ENCODE peak calls at places on chromosomes 7 and 10, in seven cellular contexts. One of them, this sample, is unnamed.

GRCh38 chr10:1853801-1854200 is 116.5 kb upstream of the ADARB2 start:
- DNase-seq in cardiac fibroblast: no peak
- DNase-seq in IMR-90: no peak
- DNase-seq in gastrocnemius medialis: no peak
- DNase-seq in MM.1S: no peak
- DNase-seq in prostate gland: no peak
- DNase-seq in kidney: no peak
- DNase-seq in this sample: no peak

GRCh38 chr7:82745820-82746219 is 302.2 kb upstream of the CACNA2D1 start:
- DNase-seq in cardiac fibroblast: no peak
- DNase-seq in IMR-90: peak; percentile 4
- DNase-seq in gastrocnemius medialis: no peak
- DNase-seq in MM.1S: no peak
- DNase-seq in prostate gland: no peak
- DNase-seq in kidney: no peak
- DNase-seq in this sample: no peak

GRCh38 chr10:69742928-69743602 is 58.6 kb upstream of the COL13A1 start:
- DNase-seq in cardiac fibroblast: peak; percentile 51
- DNase-seq in IMR-90: peak; percentile 19
- DNase-seq in gastrocnemius medialis: no peak
- DNase-seq in MM.1S: no peak
- DNase-seq in prostate gland: no peak
- DNase-seq in kidney: no peak
- DNase-seq in this sample: peak; percentile 34

GRCh38 chr7:71244023-71244422 is 112.1 kb downstream of the GALNT17 start:
- DNase-seq in cardiac fibroblast: no peak
- DNase-seq in IMR-90: no peak
- DNase-seq in gastrocnemius medialis: no peak
- DNase-seq in MM.1S: no peak
- DNase-seq in prostate gland: no peak
- DNase-seq in kidney: no peak
- DNase-seq in this sample: no peak

GRCh38 chr7:20270371-20270770 is 53.2 kb upstream of the MACC1 start:
- DNase-seq in cardiac fibroblast: no peak
- DNase-seq in IMR-90: no peak
- DNase-seq in gastrocnemius medialis: no peak
- DNase-seq in MM.1S: no peak
- DNase-seq in prostate gland: no peak
- DNase-seq in kidney: no peak
- DNase-seq in this sample: no peak

GRCh38 chr10:6669269-6669859 is 89.3 kb upstream of the PRKCQ start:
- DNase-seq in cardiac fibroblast: peak; percentile 69
- DNase-seq in IMR-90: peak; percentile 73
- DNase-seq in gastrocnemius medialis: no peak
- DNase-seq in MM.1S: peak; percentile 50
- DNase-seq in prostate gland: no peak
- DNase-seq in kidney: no peak
- DNase-seq in this sample: peak; percentile 73

GRCh38 chr7:159098424-159098786 is 46.3 kb downstream of the VIPR2 start:
- DNase-seq in cardiac fibroblast: no peak
- DNase-seq in IMR-90: no peak
- DNase-seq in gastrocnemius medialis: no peak
- DNase-seq in MM.1S: no peak
- DNase-seq in prostate gland: no peak
- DNase-seq in kidney: peak; percentile 52
- DNase-seq in this sample: no peak

GRCh38 chr10:87931836-87932230 is 68.4 kb downstream of the PTEN start:
- DNase-seq in cardiac fibroblast: peak; percentile 29
- DNase-seq in IMR-90: peak; percentile 60
- DNase-seq in gastrocnemius medialis: no peak
- DNase-seq in MM.1S: no peak
- DNase-seq in prostate gland: no peak
- DNase-seq in kidney: no peak
- DNase-seq in this sample: peak; percentile 62

GRCh38 chr7:107857541-107857912 is 33.5 kb upstream of the DLD start:
- DNase-seq in cardiac fibroblast: peak; percentile 53
- DNase-seq in IMR-90: peak; percentile 33
- DNase-seq in gastrocnemius medialis: no peak
- DNase-seq in MM.1S: no peak
- DNase-seq in prostate gland: no peak
- DNase-seq in kidney: no peak
- DNase-seq in this sample: peak; percentile 31

GRCh38 chr10:51103818-51104217 is 29.5 kb downstream of the PRKG1 start:
- DNase-seq in cardiac fibroblast: peak; percentile 80
- DNase-seq in IMR-90: peak; percentile 42
- DNase-seq in gastrocnemius medialis: no peak
- DNase-seq in MM.1S: no peak
- DNase-seq in prostate gland: no peak
- DNase-seq in kidney: no peak
- DNase-seq in this sample: peak; percentile 55

GRCh38 chr7:41437257-41438196 is 265.4 kb downstream of the INHBA start:
- DNase-seq in cardiac fibroblast: peak; percentile 18
- DNase-seq in IMR-90: no peak
- DNase-seq in gastrocnemius medialis: no peak
- DNase-seq in MM.1S: no peak
- DNase-seq in prostate gland: no peak
- DNase-seq in kidney: no peak
- DNase-seq in this sample: no peak

GRCh38 chr10:88964360-88964759 is 11.8 kb upstream of the ACTA2 start:
- DNase-seq in cardiac fibroblast: no peak
- DNase-seq in IMR-90: no peak
- DNase-seq in gastrocnemius medialis: no peak
- DNase-seq in MM.1S: no peak
- DNase-seq in prostate gland: no peak
- DNase-seq in kidney: no peak
- DNase-seq in this sample: no peak

GRCh38 chr10:36538945-36539586 is 586.3 kb upstream of the ANKRD30A start:
- DNase-seq in cardiac fibroblast: peak; percentile 83
- DNase-seq in IMR-90: peak; percentile 87
- DNase-seq in gastrocnemius medialis: no peak
- DNase-seq in MM.1S: no peak
- DNase-seq in prostate gland: no peak
- DNase-seq in kidney: no peak
- DNase-seq in this sample: peak; percentile 91

GRCh38 chr10:29585488-29585976 is 49.2 kb downstream of the SVIL start:
- DNase-seq in cardiac fibroblast: peak; percentile 30
- DNase-seq in IMR-90: peak; percentile 28
- DNase-seq in gastrocnemius medialis: peak; percentile 80
- DNase-seq in MM.1S: peak; percentile 21
- DNase-seq in prostate gland: no peak
- DNase-seq in kidney: no peak
- DNase-seq in this sample: no peak

GRCh38 chr10:118940386-118940785 is 89.1 kb upstream of the NANOS1 start:
- DNase-seq in cardiac fibroblast: peak; percentile 44
- DNase-seq in IMR-90: no peak
- DNase-seq in gastrocnemius medialis: no peak
- DNase-seq in MM.1S: no peak
- DNase-seq in prostate gland: no peak
- DNase-seq in kidney: no peak
- DNase-seq in this sample: peak; percentile 21

GRCh38 chr7:50264908-50265307 is 39.6 kb upstream of the IKZF1 start:
- DNase-seq in cardiac fibroblast: no peak
- DNase-seq in IMR-90: no peak
- DNase-seq in gastrocnemius medialis: no peak
- DNase-seq in MM.1S: no peak
- DNase-seq in prostate gland: no peak
- DNase-seq in kidney: no peak
- DNase-seq in this sample: no peak

GRCh38 chr7:29343379-29343778 is 148.8 kb downstream of the CHN2 start:
- DNase-seq in cardiac fibroblast: no peak
- DNase-seq in IMR-90: no peak
- DNase-seq in gastrocnemius medialis: no peak
- DNase-seq in MM.1S: no peak
- DNase-seq in prostate gland: no peak
- DNase-seq in kidney: no peak
- DNase-seq in this sample: no peak

GRCh38 chr7:92836489-92837213 is at the start of gene CDK6:
- DNase-seq in cardiac fibroblast: peak; percentile 53
- DNase-seq in IMR-90: peak; percentile 70
- DNase-seq in gastrocnemius medialis: no peak
- DNase-seq in MM.1S: peak; percentile 73
- DNase-seq in prostate gland: peak; percentile 51
- DNase-seq in kidney: peak; percentile 90
- DNase-seq in this sample: peak; percentile 42

GRCh38 chr7:298739-299138 is 8.8 kb downstream of the FOXL3 start:
- DNase-seq in cardiac fibroblast: no peak
- DNase-seq in IMR-90: no peak
- DNase-seq in gastrocnemius medialis: no peak
- DNase-seq in MM.1S: no peak
- DNase-seq in prostate gland: no peak
- DNase-seq in kidney: no peak
- DNase-seq in this sample: no peak

GRCh38 chr10:60921631-60922030 is 22.4 kb downstream of the RHOBTB1 start:
- DNase-seq in cardiac fibroblast: no peak
- DNase-seq in IMR-90: no peak
- DNase-seq in gastrocnemius medialis: no peak
- DNase-seq in MM.1S: peak; percentile 27
- DNase-seq in prostate gland: no peak
- DNase-seq in kidney: no peak
- DNase-seq in this sample: no peak

GRCh38 chr7:128031901-128032604 is 816 bp upstream of the LRRC4 start:
- DNase-seq in cardiac fibroblast: peak; percentile 93
- DNase-seq in IMR-90: peak; percentile 96
- DNase-seq in gastrocnemius medialis: no peak
- DNase-seq in MM.1S: no peak
- DNase-seq in prostate gland: peak; percentile 16
- DNase-seq in kidney: peak; percentile 73
- DNase-seq in this sample: peak; percentile 92
- H3K4me3 ChIP-seq in cardiac fibroblast: peak overlapping the region; percentile 13
- H3K4me3 ChIP-seq in IMR-90: peak overlapping the region; percentile 64
- H3K4me3 ChIP-seq in gastrocnemius medialis: peak overlapping the region; percentile 70
- H3K4me3 ChIP-seq in MM.1S: no peak overlapping the region
- H3K4me3 ChIP-seq in prostate gland: peak overlapping the region; percentile 35
- H3K4me3 ChIP-seq in kidney: peak overlapping the region; percentile 60
- H3K4me3 ChIP-seq in this sample: peak overlapping the region; percentile 21

GRCh38 chr7:53744361-53744760 is 708.9 kb downstream of the POM121L12 start:
- DNase-seq in cardiac fibroblast: no peak
- DNase-seq in IMR-90: no peak
- DNase-seq in gastrocnemius medialis: no peak
- DNase-seq in MM.1S: no peak
- DNase-seq in prostate gland: no peak
- DNase-seq in kidney: no peak
- DNase-seq in this sample: no peak
- TF ChIP-seq CTCF in cardiac fibroblast: no peak
- TF ChIP-seq CTCF in IMR-90: no peak
- TF ChIP-seq CTCF in gastrocnemius medialis: no peak
- TF ChIP-seq CTCF in MM.1S: no peak
- TF ChIP-seq CTCF in prostate gland: no peak
- TF ChIP-seq CTCF in kidney: no peak
- TF ChIP-seq CTCF in this sample: no peak

GRCh38 chr7:36568437-36568818 is 155.9 kb downstream of the AOAH start:
- DNase-seq in cardiac fibroblast: no peak
- DNase-seq in IMR-90: no peak
- DNase-seq in gastrocnemius medialis: no peak
- DNase-seq in MM.1S: no peak
- DNase-seq in prostate gland: no peak
- DNase-seq in kidney: no peak
- DNase-seq in this sample: no peak

GRCh38 chr7:36570508-36571219 is 153.6 kb downstream of the AOAH start:
- DNase-seq in cardiac fibroblast: no peak
- DNase-seq in IMR-90: no peak
- DNase-seq in gastrocnemius medialis: no peak
- DNase-seq in MM.1S: no peak
- DNase-seq in prostate gland: no peak
- DNase-seq in kidney: no peak
- DNase-seq in this sample: no peak

GRCh38 chr7:36564500-36564899 is 159.8 kb downstream of the AOAH start:
- DNase-seq in cardiac fibroblast: no peak
- DNase-seq in IMR-90: no peak
- DNase-seq in gastrocnemius medialis: no peak
- DNase-seq in MM.1S: peak; percentile 15
- DNase-seq in prostate gland: no peak
- DNase-seq in kidney: no peak
- DNase-seq in this sample: no peak

GRCh38 chr7:36565792-36566356 is 158.4 kb downstream of the AOAH start:
- DNase-seq in cardiac fibroblast: peak; percentile 53
- DNase-seq in IMR-90: no peak
- DNase-seq in gastrocnemius medialis: no peak
- DNase-seq in MM.1S: no peak
- DNase-seq in prostate gland: no peak
- DNase-seq in kidney: no peak
- DNase-seq in this sample: peak; percentile 8

DNA sequence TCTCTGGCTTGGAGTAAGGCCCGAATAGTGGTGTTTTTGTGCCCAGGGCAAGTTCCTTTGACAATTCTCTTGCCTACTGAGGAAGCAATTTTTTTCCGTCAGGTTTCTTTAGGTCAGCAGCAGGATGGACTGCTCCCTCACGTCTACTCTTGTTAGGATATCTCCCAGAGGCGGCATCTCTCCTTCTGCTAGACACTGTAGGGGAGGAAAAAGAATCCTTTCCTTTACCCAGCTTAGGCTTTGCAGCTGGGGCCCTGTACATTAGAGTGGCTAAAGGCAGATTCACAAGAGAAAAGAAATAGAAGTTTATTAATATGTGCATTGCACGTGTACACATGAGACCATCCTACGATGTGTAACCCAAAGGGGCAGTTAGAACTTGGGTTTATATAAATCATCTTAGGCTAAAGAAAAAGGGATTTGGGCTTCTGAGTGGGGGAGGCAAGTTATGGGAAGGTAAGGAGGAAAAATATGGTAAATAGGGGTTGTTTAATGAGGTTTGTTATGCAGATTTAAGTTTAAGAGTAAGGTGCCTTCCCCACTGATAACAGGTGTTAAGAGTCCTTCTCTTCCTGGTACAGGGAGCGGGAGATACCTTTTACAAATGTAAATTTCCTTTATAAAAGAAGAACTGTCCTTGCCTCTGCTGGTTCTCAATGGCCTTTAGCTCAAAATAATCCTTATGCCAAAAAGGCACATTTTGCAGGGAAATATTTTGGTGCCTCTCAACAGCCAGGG is 156.4 kb downstream of the AOAH start:
- DNase-seq in cardiac fibroblast: no peak
- DNase-seq in IMR-90: no peak
- DNase-seq in gastrocnemius medialis: no peak
- DNase-seq in MM.1S: no peak
- DNase-seq in prostate gland: no peak
- DNase-seq in kidney: no peak
- DNase-seq in this sample: no peak
- H3K4me3 ChIP-seq in cardiac fibroblast: no peak overlapping the region
- H3K4me3 ChIP-seq in IMR-90: no peak overlapping the region
- H3K4me3 ChIP-seq in gastrocnemius medialis: no peak overlapping the region
- H3K4me3 ChIP-seq in MM.1S: no peak overlapping the region
- H3K4me3 ChIP-seq in prostate gland: no peak overlapping the region
- H3K4me3 ChIP-seq in kidney: no peak overlapping the region
- H3K4me3 ChIP-seq in this sample: no peak overlapping the region

GRCh38 chr7:21966271-21966670 is 20.6 kb upstream of the CDCA7L start:
- DNase-seq in cardiac fibroblast: no peak
- DNase-seq in IMR-90: no peak
- DNase-seq in gastrocnemius medialis: no peak
- DNase-seq in MM.1S: no peak
- DNase-seq in prostate gland: no peak
- DNase-seq in kidney: no peak
- DNase-seq in this sample: no peak
- TF ChIP-seq CTCF in cardiac fibroblast: no peak
- TF ChIP-seq CTCF in IMR-90: no peak
- TF ChIP-seq CTCF in gastrocnemius medialis: no peak
- TF ChIP-seq CTCF in MM.1S: no peak
- TF ChIP-seq CTCF in prostate gland: no peak
- TF ChIP-seq CTCF in kidney: no peak
- TF ChIP-seq CTCF in this sample: no peak